ENCODE peak calls at places on chromosomes 4 and X, in eight cellular contexts. V is iris pigment epithelial cell; T is aorta; E is osteocyte; Z is heart left ventricle; H is hypothalamus; X is activated T-cell treated with anti-CD3 and anti-CD28 coated beads, Interleukin-2, amount 50 U/mL, for 72 hours; A is endothelial cell. G is an unnamed sample.

GRCh38 chr4:79281577-79282359 is 44.1 kb downstream of the NAA11 start:
- DNase-seq in T (no peak), E (no peak), Z (no peak), V (no peak), X (no peak), A (no peak), H (no peak), G (no peak)

GRCh38 chr4:66034671-66035070 is 364.4 kb upstream of the EPHA5 start:
- DNase-seq in X (no peak), T (no peak), V (no peak), E (no peak), Z (no peak), H (no peak), A (no peak), G (no peak)

GRCh38 chr4:8494983-8495548 is 54.5 kb downstream of the TRMT44 start:
- DNase-seq in Z (no peak), E (no peak), T (no peak), H (no peak), A (no peak), V (no peak), X (no peak), G (no peak)

GRCh38 chr4:98801259-98801725 is 127.6 kb downstream of the EIF4E start:
- DNase-seq in Z (no peak), X (no peak), V (no peak), H (peak; percentile 9), A (no peak), T (no peak), E (no peak), G (peak; percentile 56)

GRCh38 chr4:106287353-106287969 is 28.5 kb downstream of the TBCK start:
- DNase-seq in X (no peak), A (peak; percentile 35), V (peak; percentile 96), Z (no peak), E (no peak), T (no peak), H (no peak), G (no peak)

GRCh38 chr4:86451560-86452322 is 91.9 kb upstream of the MAPK10 start:
- DNase-seq in H (no peak), V (peak; percentile 37), Z (no peak), X (no peak), E (no peak), T (no peak), A (no peak), G (no peak)

GRCh38 chr4:150010525-150011126 is 67.6 kb upstream of the DCLK2 start:
- DNase-seq in E (no peak), H (no peak), V (peak; percentile 60), A (peak; percentile 37), X (no peak), Z (no peak), T (no peak), G (no peak)

GRCh38 chr4:78652282-78652876 is 100.8 kb downstream of the ANXA3 start:
- DNase-seq in V (no peak), T (no peak), H (peak; percentile 16), Z (no peak), A (no peak), X (no peak), E (no peak), G (peak; percentile 72)

GRCh38 chrX:112197845-112198244 is 115.3 kb upstream of the TRPC5 start:
- DNase-seq in V (no peak), A (no peak), T (no peak), H (no peak), Z (no peak), X (no peak), E (no peak), G (no peak)

GRCh38 chr4:7676376-7676775 is 241.6 kb upstream of the PSAPL1 start:
- DNase-seq in V (no peak), Z (no peak), H (no peak), E (no peak), X (no peak), A (no peak), T (peak; percentile 13), G (no peak)

GRCh38 chrX:47234583-47234982 is 1.8 kb downstream of the USP11 start:
- DNase-seq in H (no peak), A (no peak), E (no peak), Z (no peak), X (no peak), T (no peak), V (no peak), G (no peak)

GRCh38 chr4:55069248-55069647 is 56.1 kb downstream of the KDR start:
- DNase-seq in V (peak; percentile 58), H (no peak), X (no peak), Z (peak; percentile 65), T (no peak), A (no peak), E (no peak), G (no peak)

GRCh38 chr4:108398326-108398725 is 222.1 kb upstream of the RPL34 start:
- DNase-seq in H (no peak), X (no peak), A (no peak), T (no peak), Z (no peak), V (peak; percentile 64), E (peak; percentile 30), G (no peak)

GRCh38 chrX:152915541-152916241 is 17.8 kb downstream of the ZNF185 start:
- DNase-seq in X (peak; percentile 4), H (no peak), E (no peak), Z (no peak), T (no peak), V (peak; percentile 35), A (peak; percentile 52), G (no peak)

GRCh38 chr4:169254546-169254983 is 16.2 kb downstream of the SH3RF1 start:
- DNase-seq in H (no peak), X (no peak), Z (peak; percentile 35), A (no peak), E (no peak), V (peak; percentile 88), T (no peak), G (no peak)

GRCh38 chr4:85953651-85954018 is 406.2 kb downstream of the MAPK10 start:
- DNase-seq in E (no peak), H (no peak), A (no peak), V (peak; percentile 54), T (no peak), X (no peak), Z (no peak), G (no peak)

GRCh38 chr4:155908187-155909139 is 5.0 kb downstream of the TDO2 start:
- DNase-seq in T (no peak), X (no peak), E (no peak), H (no peak), V (peak; percentile 20), Z (no peak), A (no peak), G (no peak)

GRCh38 chr4:40736910-40737309 is 12.8 kb upstream of the NSUN7 start:
- DNase-seq in Z (no peak), E (no peak), H (no peak), T (no peak), X (no peak), V (peak; percentile 48), A (no peak), G (no peak)

GRCh38 chrX:22314211-22314610 is 41.5 kb downstream of the CBLL2 start:
- DNase-seq in X (no peak), V (no peak), A (no peak), H (no peak), Z (no peak), E (no peak), T (no peak), G (no peak)

GRCh38 chr4:180665994-180666818 is 1577.0 kb upstream of the TENM3 start:
- DNase-seq in T (no peak), X (peak; percentile 32), H (no peak), Z (no peak), A (peak; percentile 65), V (peak; percentile 51), E (no peak), G (no peak)

GRCh38 chr4:102819588-102820365 is 7.6 kb downstream of the UBE2D3 start:
- DNase-seq in E (no peak), V (peak; percentile 68), T (no peak), Z (no peak), X (no peak), A (no peak), H (no peak), G (no peak)

GRCh38 chrX:113470166-113470565 is 629.5 kb upstream of the AMOT start:
- DNase-seq in X (no peak), Z (no peak), V (no peak), E (no peak), H (no peak), A (no peak), T (no peak), G (no peak)

GRCh38 chr4:97867557-97868091 is 275.7 kb downstream of the STPG2 start:
- DNase-seq in V (no peak), E (no peak), X (no peak), T (no peak), Z (no peak), H (no peak), A (no peak), G (no peak)

G was measured in C1 segment of cervical spinal cord.